ENCODE peak calls at places on chromosomes 6 and 20, in seven cellular contexts. One of them, this sample, is unnamed.

GRCh38 chr6:42923656-42924055 is 5.6 kb upstream of the CNPY3 start:
- DNase-seq in HEK293T: no peak
- DNase-seq in HepG2: no peak
- DNase-seq in HCT116: no peak
- DNase-seq in H1: no peak
- DNase-seq in K562: no peak
- DNase-seq in GM12878: no peak
- DNase-seq in this sample: no peak

GRCh38 chr6:15476631-15477380 is 186.0 kb downstream of the DTNBP1 start:
- DNase-seq in HEK293T: no peak
- DNase-seq in HepG2: no peak
- DNase-seq in HCT116: no peak
- DNase-seq in H1: no peak
- DNase-seq in K562: no peak
- DNase-seq in GM12878: no peak
- DNase-seq in this sample: no peak

GRCh38 chr6:16850332-16851022 is 89.2 kb upstream of the ATXN1 start:
- DNase-seq in HEK293T: no peak
- DNase-seq in HepG2: no peak
- DNase-seq in HCT116: no peak
- DNase-seq in H1: no peak
- DNase-seq in K562: no peak
- DNase-seq in GM12878: no peak
- DNase-seq in this sample: no peak

GRCh38 chr6:13472976-13473645 is 14.3 kb downstream of the GFOD1 start:
- DNase-seq in HEK293T: no peak
- DNase-seq in HepG2: no peak
- DNase-seq in HCT116: no peak
- DNase-seq in H1: no peak
- DNase-seq in K562: no peak
- DNase-seq in GM12878: no peak
- DNase-seq in this sample: no peak

GRCh38 chr20:63067266-63067635 is 60.5 kb upstream of the BHLHE23 start:
- DNase-seq in HEK293T: no peak
- DNase-seq in HepG2: no peak
- DNase-seq in HCT116: no peak
- DNase-seq in H1: no peak
- DNase-seq in K562: no peak
- DNase-seq in GM12878: no peak
- DNase-seq in this sample: no peak

GRCh38 chr6:33607784-33608161 is 13.3 kb upstream of the ITPR3 start:
- DNase-seq in HEK293T: no peak
- DNase-seq in HepG2: peak
- DNase-seq in HCT116: peak
- DNase-seq in H1: no peak
- DNase-seq in K562: peak
- DNase-seq in GM12878: no peak
- DNase-seq in this sample: no peak

GRCh38 chr6:75932067-75932466 is 140.4 kb downstream of the IMPG1 start:
- DNase-seq in HEK293T: no peak
- DNase-seq in HepG2: peak
- DNase-seq in HCT116: peak
- DNase-seq in H1: no peak
- DNase-seq in K562: peak
- DNase-seq in GM12878: no peak
- DNase-seq in this sample: peak

GRCh38 chr6:157579467-157580031 is 198.6 kb downstream of the ZDHHC14 start:
- DNase-seq in HEK293T: no peak
- DNase-seq in HepG2: no peak
- DNase-seq in HCT116: no peak
- DNase-seq in H1: no peak
- DNase-seq in K562: no peak
- DNase-seq in GM12878: no peak
- DNase-seq in this sample: no peak

GRCh38 chr6:53869964-53870363 is 75.2 kb downstream of the LRRC1 start:
- DNase-seq in HEK293T: no peak
- DNase-seq in HepG2: no peak
- DNase-seq in HCT116: no peak
- DNase-seq in H1: no peak
- DNase-seq in K562: no peak
- DNase-seq in GM12878: no peak
- DNase-seq in this sample: no peak

GRCh38 chr6:104604643-104605042 is 255.1 kb downstream of the HACE1 start:
- DNase-seq in HEK293T: no peak
- DNase-seq in HepG2: no peak
- DNase-seq in HCT116: no peak
- DNase-seq in H1: no peak
- DNase-seq in K562: no peak
- DNase-seq in GM12878: no peak
- DNase-seq in this sample: no peak

GRCh38 chr6:121649951-121650350 is 214.5 kb downstream of the GJA1 start:
- DNase-seq in HEK293T: no peak
- DNase-seq in HepG2: no peak
- DNase-seq in HCT116: no peak
- DNase-seq in H1: no peak
- DNase-seq in K562: no peak
- DNase-seq in GM12878: no peak
- DNase-seq in this sample: no peak

GRCh38 chr6:34106421-34106820 is 39.5 kb downstream of the GRM4 start:
- DNase-seq in HEK293T: no peak
- DNase-seq in HepG2: no peak
- DNase-seq in HCT116: no peak
- DNase-seq in H1: no peak
- DNase-seq in K562: no peak
- DNase-seq in GM12878: no peak
- DNase-seq in this sample: no peak

GRCh38 chr20:5195655-5196054 is 68.8 kb downstream of the CDS2 start:
- DNase-seq in HEK293T: no peak
- DNase-seq in HepG2: no peak
- DNase-seq in HCT116: no peak
- DNase-seq in H1: no peak
- DNase-seq in K562: no peak
- DNase-seq in GM12878: no peak
- DNase-seq in this sample: no peak

GRCh38 chr6:85483041-85483700 is 33.3 kb downstream of the NT5E start:
- DNase-seq in HEK293T: peak
- DNase-seq in HepG2: peak
- DNase-seq in HCT116: no peak
- DNase-seq in H1: peak
- DNase-seq in K562: peak
- DNase-seq in GM12878: no peak
- DNase-seq in this sample: peak

GRCh38 chr6:32588156-32588555 is 1.5 kb downstream of the HLA-DRB1 start:
- DNase-seq in HEK293T: no peak
- DNase-seq in HepG2: no peak
- DNase-seq in HCT116: no peak
- DNase-seq in H1: no peak
- DNase-seq in K562: no peak
- DNase-seq in GM12878: no peak
- DNase-seq in this sample: no peak

GRCh38 chr6:137102050-137102848 is 57.5 kb upstream of the IL20RA start:
- DNase-seq in HEK293T: no peak
- DNase-seq in HepG2: no peak
- DNase-seq in HCT116: no peak
- DNase-seq in H1: no peak
- DNase-seq in K562: no peak
- DNase-seq in GM12878: peak
- DNase-seq in this sample: no peak
- TF ChIP-seq SP1 in HEK293T: no peak
- TF ChIP-seq SP1 in HepG2: no peak
- TF ChIP-seq SP1 in HCT116: no peak
- TF ChIP-seq SP1 in H1: no peak
- TF ChIP-seq SP1 in K562: no peak
- TF ChIP-seq SP1 in GM12878: no peak
- TF ChIP-seq SP1 in this sample: no peak

GRCh38 chr6:19754686-19755085 is 82.5 kb upstream of the ID4 start:
- DNase-seq in HEK293T: no peak
- DNase-seq in HepG2: no peak
- DNase-seq in HCT116: no peak
- DNase-seq in H1: no peak
- DNase-seq in K562: no peak
- DNase-seq in GM12878: no peak
- DNase-seq in this sample: no peak

GRCh38 chr6:19759117-19759880 is 77.9 kb upstream of the ID4 start:
- DNase-seq in HEK293T: no peak
- DNase-seq in HepG2: no peak
- DNase-seq in HCT116: no peak
- DNase-seq in H1: no peak
- DNase-seq in K562: no peak
- DNase-seq in GM12878: no peak
- DNase-seq in this sample: no peak

GRCh38 chr6:19761114-19761513 is 76.1 kb upstream of the ID4 start:
- DNase-seq in HEK293T: no peak
- DNase-seq in HepG2: no peak
- DNase-seq in HCT116: no peak
- DNase-seq in H1: no peak
- DNase-seq in K562: no peak
- DNase-seq in GM12878: no peak
- DNase-seq in this sample: no peak

GRCh38 chr6:19753822-19754221 is 83.3 kb upstream of the ID4 start:
- DNase-seq in HEK293T: no peak
- DNase-seq in HepG2: no peak
- DNase-seq in HCT116: no peak
- DNase-seq in H1: no peak
- DNase-seq in K562: no peak
- DNase-seq in GM12878: no peak
- DNase-seq in this sample: no peak

GRCh38 chr6:19757036-19757435 is 80.1 kb upstream of the ID4 start:
- DNase-seq in HEK293T: no peak
- DNase-seq in HepG2: peak
- DNase-seq in HCT116: no peak
- DNase-seq in H1: no peak
- DNase-seq in K562: no peak
- DNase-seq in GM12878: no peak
- DNase-seq in this sample: no peak
- TF ChIP-seq SP1 in HEK293T: no peak
- TF ChIP-seq SP1 in HepG2: no peak
- TF ChIP-seq SP1 in HCT116: no peak
- TF ChIP-seq SP1 in H1: no peak
- TF ChIP-seq SP1 in K562: no peak
- TF ChIP-seq SP1 in GM12878: no peak
- TF ChIP-seq SP1 in this sample: no peak

DNA sequence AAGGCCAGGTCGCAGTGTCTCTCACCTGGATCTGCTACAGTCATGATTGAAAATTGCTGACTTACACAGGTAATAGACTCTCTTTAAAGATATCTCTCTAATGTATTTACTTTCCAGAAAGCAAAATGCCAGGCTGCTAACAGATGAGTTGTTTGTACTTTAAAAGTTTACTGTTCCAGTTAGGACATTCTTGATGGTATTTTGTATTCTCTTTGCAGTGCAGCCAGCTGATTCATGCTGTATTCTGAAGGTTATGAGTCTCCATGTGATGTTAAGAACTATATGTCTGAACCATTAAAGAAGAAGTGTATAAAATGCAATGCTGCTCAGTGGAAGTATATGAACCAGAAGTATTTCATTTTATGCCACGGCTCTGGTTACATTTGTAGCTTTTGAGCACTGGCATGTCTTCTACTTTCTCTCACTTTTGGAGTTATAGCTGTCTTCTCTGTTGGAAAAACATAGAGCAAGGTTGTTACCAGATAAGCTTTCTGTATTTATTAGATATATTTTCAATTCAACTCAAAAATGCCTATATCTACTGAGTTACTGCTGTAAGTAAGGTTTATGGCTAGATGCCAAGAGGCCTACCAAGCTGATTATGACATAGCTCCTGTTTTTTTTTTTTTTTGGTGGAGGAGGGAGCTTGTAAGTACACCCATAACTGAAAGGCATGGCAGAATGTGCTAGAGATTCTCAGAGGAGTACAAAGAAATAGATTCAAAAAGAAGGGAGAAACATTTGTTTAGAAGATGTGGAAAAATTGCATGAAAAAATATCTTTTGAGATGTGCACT is 130.5 kb upstream of the MAN1A1 start:
- DNase-seq in HEK293T: no peak
- DNase-seq in HepG2: no peak
- DNase-seq in HCT116: no peak
- DNase-seq in H1: no peak
- DNase-seq in K562: peak
- DNase-seq in GM12878: no peak
- DNase-seq in this sample: no peak
- TF ChIP-seq SP1 in HEK293T: no peak
- TF ChIP-seq SP1 in HepG2: no peak
- TF ChIP-seq SP1 in HCT116: no peak
- TF ChIP-seq SP1 in H1: no peak
- TF ChIP-seq SP1 in K562: no peak
- TF ChIP-seq SP1 in GM12878: no peak
- TF ChIP-seq SP1 in this sample: no peak

DNA sequence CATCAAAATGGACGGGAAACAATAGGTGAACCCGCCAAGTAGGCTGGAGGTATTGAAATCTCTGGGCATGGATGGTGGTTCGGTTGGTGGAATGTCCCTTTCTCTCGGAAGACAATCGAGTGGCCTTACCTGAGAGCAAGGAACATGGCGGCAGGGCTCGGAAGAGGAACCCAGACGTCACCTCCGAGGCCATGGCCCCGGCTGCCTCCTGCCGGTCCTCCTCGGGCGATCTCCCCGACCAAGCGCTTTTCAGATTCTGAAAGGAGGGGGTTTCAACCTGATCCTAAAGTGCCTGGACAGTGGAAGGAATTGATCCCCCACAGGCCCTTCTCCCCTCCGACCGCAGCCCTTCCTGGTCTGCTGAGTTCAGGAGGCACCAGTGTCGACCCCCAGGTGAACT is 47.2 kb downstream of the GNAS-AS1 start:
- DNase-seq in HEK293T: no peak
- DNase-seq in HepG2: no peak
- DNase-seq in HCT116: no peak
- DNase-seq in H1: no peak
- DNase-seq in K562: no peak
- DNase-seq in GM12878: no peak
- DNase-seq in this sample: no peak
- TF ChIP-seq SP1 in HEK293T: no peak
- TF ChIP-seq SP1 in HepG2: no peak
- TF ChIP-seq SP1 in HCT116: no peak
- TF ChIP-seq SP1 in H1: no peak
- TF ChIP-seq SP1 in K562: no peak
- TF ChIP-seq SP1 in GM12878: no peak
- TF ChIP-seq SP1 in this sample: no peak

GRCh38 chr6:21500314-21500713 is 93.2 kb upstream of the SOX4 start:
- DNase-seq in HEK293T: no peak
- DNase-seq in HepG2: no peak
- DNase-seq in HCT116: no peak
- DNase-seq in H1: no peak
- DNase-seq in K562: no peak
- DNase-seq in GM12878: no peak
- DNase-seq in this sample: no peak
- TF ChIP-seq SP1 in HEK293T: no peak
- TF ChIP-seq SP1 in HepG2: no peak
- TF ChIP-seq SP1 in HCT116: no peak
- TF ChIP-seq SP1 in H1: no peak
- TF ChIP-seq SP1 in K562: no peak
- TF ChIP-seq SP1 in GM12878: no peak
- TF ChIP-seq SP1 in this sample: no peak

This sample was measured in WTC11.